ENCODE peak calls at places on chromosomes 4 and X, in five cellular contexts. One of them, this sample, is unnamed. For H3K9me3, the result is how much of the 10 kb centered on the place peaks cover.

GRCh38 chr4:2685541-2685940 is 70.6 kb downstream of the TNIP2 start:
- DNase-seq in right cardiac atrium: no peak
- DNase-seq in fibroblast of lung: peak
- DNase-seq in sigmoid colon: no peak
- DNase-seq in iPS DF 6.9: no peak
- DNase-seq in this sample: no peak

GRCh38 chrX:69155786-69156520 is 9.3 kb downstream of the PJA1 start:
- DNase-seq in sigmoid colon: no peak
- DNase-seq in fibroblast of lung: no peak
- DNase-seq in iPS DF 6.9: no peak
- DNase-seq in right cardiac atrium: no peak
- DNase-seq in this sample: no peak

GRCh38 chr4:6250235-6250983 is 19.2 kb upstream of the WFS1 start:
- DNase-seq in sigmoid colon: no peak
- DNase-seq in iPS DF 6.9: peak
- DNase-seq in fibroblast of lung: peak
- DNase-seq in right cardiac atrium: no peak
- DNase-seq in this sample: peak

GRCh38 chr4:5970381-5971076 is 47.7 kb downstream of the C4orf50 start:
- DNase-seq in iPS DF 6.9: no peak
- DNase-seq in fibroblast of lung: no peak
- DNase-seq in sigmoid colon: peak
- DNase-seq in right cardiac atrium: no peak
- DNase-seq in this sample: no peak

GRCh38 chr4:26822546-26822945 is 38.1 kb upstream of the STIM2 start:
- DNase-seq in right cardiac atrium: no peak
- DNase-seq in fibroblast of lung: no peak
- DNase-seq in iPS DF 6.9: no peak
- DNase-seq in sigmoid colon: no peak
- DNase-seq in this sample: no peak

GRCh38 chr4:40557741-40558140 is 71.9 kb downstream of the RBM47 start:
- DNase-seq in fibroblast of lung: no peak
- DNase-seq in right cardiac atrium: no peak
- DNase-seq in iPS DF 6.9: no peak
- DNase-seq in sigmoid colon: no peak
- DNase-seq in this sample: no peak

GRCh38 chrX:101430457-101431078 is 22.5 kb downstream of the HNRNPH2 start:
- DNase-seq in right cardiac atrium: no peak
- DNase-seq in iPS DF 6.9: no peak
- DNase-seq in fibroblast of lung: no peak
- DNase-seq in sigmoid colon: no peak
- DNase-seq in this sample: peak

GRCh38 chr4:22688236-22688635 is 4.5 kb upstream of the GBA3 start:
- DNase-seq in iPS DF 6.9: no peak
- DNase-seq in right cardiac atrium: no peak
- DNase-seq in fibroblast of lung: no peak
- DNase-seq in sigmoid colon: no peak
- DNase-seq in this sample: no peak

GRCh38 chr4:37549003-37549402 is 137.2 kb downstream of the RELL1 start:
- DNase-seq in fibroblast of lung: peak
- DNase-seq in sigmoid colon: no peak
- DNase-seq in right cardiac atrium: no peak
- DNase-seq in iPS DF 6.9: no peak
- DNase-seq in this sample: peak

GRCh38 chr4:6005175-6005574 is 13.1 kb downstream of the C4orf50 start:
- DNase-seq in iPS DF 6.9: no peak
- DNase-seq in right cardiac atrium: no peak
- DNase-seq in fibroblast of lung: no peak
- DNase-seq in sigmoid colon: peak
- DNase-seq in this sample: no peak

GRCh38 chrX:148854351-148854750 is 353.9 kb downstream of the AFF2 start:
- DNase-seq in iPS DF 6.9: no peak
- DNase-seq in right cardiac atrium: no peak
- DNase-seq in sigmoid colon: no peak
- DNase-seq in fibroblast of lung: peak
- DNase-seq in this sample: no peak

GRCh38 chr4:103012594-103012993 is 6.9 kb downstream of the SLC9B1 start:
- DNase-seq in sigmoid colon: no peak
- DNase-seq in iPS DF 6.9: no peak
- DNase-seq in right cardiac atrium: no peak
- DNase-seq in fibroblast of lung: no peak
- DNase-seq in this sample: no peak

DNA sequence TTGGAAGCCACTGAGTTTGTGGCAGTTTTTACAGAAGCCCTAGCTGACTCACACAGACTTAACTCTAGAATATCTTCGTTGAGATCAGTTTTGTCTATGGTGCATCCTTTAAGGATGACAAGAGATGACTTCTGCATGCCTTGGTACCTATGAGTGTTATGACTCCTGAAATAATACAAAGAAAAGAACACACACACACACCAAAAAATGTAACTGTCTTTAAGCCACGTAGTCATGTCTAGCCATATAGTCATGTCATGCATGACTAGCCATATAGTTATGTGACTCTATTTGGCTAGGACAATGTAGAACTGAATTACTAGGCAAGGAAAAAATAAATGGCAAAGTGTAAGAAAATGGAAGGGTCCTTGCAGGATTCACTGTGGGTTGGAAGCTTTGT is 447.8 kb downstream of the NLGN4X start:
- DNase-seq in iPS DF 6.9: no peak
- DNase-seq in sigmoid colon: no peak
- DNase-seq in fibroblast of lung: no peak
- DNase-seq in right cardiac atrium: no peak
- DNase-seq in this sample: no peak
- H3K9me3 ChIP-seq in iPS DF 6.9: under half
- H3K9me3 ChIP-seq in sigmoid colon: under half
- H3K9me3 ChIP-seq in fibroblast of lung: under half
- H3K9me3 ChIP-seq in right cardiac atrium: under half
- H3K9me3 ChIP-seq in this sample: under half

GRCh38 chr4:28278676-28279075 is 1418.0 kb downstream of the STIM2 start:
- DNase-seq in iPS DF 6.9: no peak
- DNase-seq in right cardiac atrium: no peak
- DNase-seq in sigmoid colon: no peak
- DNase-seq in fibroblast of lung: no peak
- DNase-seq in this sample: no peak
- H3K9me3 ChIP-seq in iPS DF 6.9: under half
- H3K9me3 ChIP-seq in right cardiac atrium: under half
- H3K9me3 ChIP-seq in sigmoid colon: under half
- H3K9me3 ChIP-seq in fibroblast of lung: under half
- H3K9me3 ChIP-seq in this sample: under half

DNA sequence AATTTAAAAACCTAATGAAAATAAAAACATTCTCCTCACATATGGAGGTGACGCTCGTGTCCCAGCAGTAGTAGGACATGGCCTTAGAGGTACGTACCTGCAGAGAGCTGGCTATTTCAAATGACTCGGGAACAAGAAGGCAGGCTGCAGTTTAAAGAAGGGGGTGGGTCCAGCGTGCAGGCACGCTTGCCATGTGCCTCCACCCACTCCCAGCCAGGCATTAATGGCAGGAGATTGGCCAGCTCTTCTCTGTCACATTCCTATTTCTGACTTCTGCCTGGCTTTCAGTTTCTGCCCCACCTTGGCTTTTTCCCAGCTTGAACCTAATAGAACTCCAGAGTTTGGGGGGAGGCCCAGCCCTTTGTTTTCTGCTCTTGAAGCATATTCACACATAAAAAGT is 17.2 kb downstream of the PDHA1 start:
- DNase-seq in fibroblast of lung: no peak
- DNase-seq in right cardiac atrium: no peak
- DNase-seq in iPS DF 6.9: no peak
- DNase-seq in sigmoid colon: peak
- DNase-seq in this sample: no peak
- H3K9me3 ChIP-seq in fibroblast of lung: under half
- H3K9me3 ChIP-seq in right cardiac atrium: under half
- H3K9me3 ChIP-seq in iPS DF 6.9: under half
- H3K9me3 ChIP-seq in sigmoid colon: under half
- H3K9me3 ChIP-seq in this sample: under half

DNA sequence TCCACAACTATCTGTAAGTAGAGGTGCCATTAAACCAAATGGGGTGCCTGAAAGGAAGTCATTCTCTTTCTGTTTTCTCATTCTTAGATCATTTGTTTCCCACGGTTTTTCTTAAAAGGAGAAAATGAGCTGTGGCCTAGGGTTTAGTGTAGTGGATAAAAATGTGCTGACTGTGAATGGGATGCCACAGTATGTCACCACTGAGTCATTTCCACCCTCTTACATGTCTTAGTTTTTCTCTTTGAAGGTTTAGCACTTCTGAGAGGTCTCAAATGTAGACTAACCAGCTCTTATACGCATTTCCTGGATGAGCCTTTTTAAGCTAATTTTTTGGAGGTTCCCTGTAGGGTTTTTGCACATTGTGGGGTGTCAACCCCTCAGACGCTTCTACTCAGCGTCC is 244.5 kb upstream of the SPANXN1 start:
- DNase-seq in fibroblast of lung: no peak
- DNase-seq in iPS DF 6.9: no peak
- DNase-seq in right cardiac atrium: no peak
- DNase-seq in sigmoid colon: no peak
- DNase-seq in this sample: peak
- H3K9me3 ChIP-seq in fibroblast of lung: under half
- H3K9me3 ChIP-seq in iPS DF 6.9: under half
- H3K9me3 ChIP-seq in right cardiac atrium: under half
- H3K9me3 ChIP-seq in sigmoid colon: under half
- H3K9me3 ChIP-seq in this sample: under half